ENCODE peak calls at places on chromosomes 3 and 15, in five cellular contexts. One of them, this sample, is unnamed. For H3K4me1, the result is how much of the 10 kb centered on the place peaks cover.

GRCh38 chr3:46659285-46659684 is 34.2 kb downstream of the ALS2CL start:
- DNase-seq in H1: peak
- DNase-seq in mesenchymal stem cell: peak
- DNase-seq in trophoblast cell: peak
- DNase-seq in H9: peak
- DNase-seq in this sample: no peak

GRCh38 chr3:5020262-5020722 is 41.1 kb downstream of the BHLHE40 start:
- DNase-seq in H9: no peak
- DNase-seq in mesenchymal stem cell: no peak
- DNase-seq in H1: no peak
- DNase-seq in trophoblast cell: no peak
- DNase-seq in this sample: no peak

GRCh38 chr15:56058986-56059385 is 65.6 kb upstream of the NEDD4 start:
- DNase-seq in mesenchymal stem cell: no peak
- DNase-seq in H1: no peak
- DNase-seq in H9: no peak
- DNase-seq in trophoblast cell: no peak
- DNase-seq in this sample: no peak

GRCh38 chr3:54660599-54661210 is 267.2 kb downstream of the LRTM1 start:
- DNase-seq in H1: no peak
- DNase-seq in mesenchymal stem cell: no peak
- DNase-seq in H9: no peak
- DNase-seq in trophoblast cell: no peak
- DNase-seq in this sample: no peak

GRCh38 chr3:170961616-170962400 is 53.4 kb upstream of the EIF5A2 start:
- DNase-seq in mesenchymal stem cell: peak
- DNase-seq in H1: no peak
- DNase-seq in H9: no peak
- DNase-seq in trophoblast cell: peak
- DNase-seq in this sample: peak

GRCh38 chr3:51538459-51539290 is at the start of gene RAD54L2:
- DNase-seq in mesenchymal stem cell: peak
- DNase-seq in trophoblast cell: peak
- DNase-seq in H1: peak
- DNase-seq in H9: peak
- DNase-seq in this sample: peak

GRCh38 chr3:192186508-192186907 is 540.8 kb downstream of the FGF12 start:
- DNase-seq in trophoblast cell: no peak
- DNase-seq in H9: no peak
- DNase-seq in H1: no peak
- DNase-seq in mesenchymal stem cell: no peak
- DNase-seq in this sample: no peak

GRCh38 chr3:143595456-143596077 is 252.7 kb downstream of the SLC9A9 start:
- DNase-seq in H1: no peak
- DNase-seq in H9: no peak
- DNase-seq in trophoblast cell: no peak
- DNase-seq in mesenchymal stem cell: no peak
- DNase-seq in this sample: no peak

GRCh38 chr3:55423888-55424287 is 63.2 kb downstream of the WNT5A start:
- DNase-seq in trophoblast cell: no peak
- DNase-seq in mesenchymal stem cell: no peak
- DNase-seq in H9: no peak
- DNase-seq in H1: no peak
- DNase-seq in this sample: no peak

GRCh38 chr3:42746455-42747450 is 26.3 kb downstream of the CCDC13 start:
- DNase-seq in trophoblast cell: no peak
- DNase-seq in mesenchymal stem cell: peak
- DNase-seq in H1: peak
- DNase-seq in H9: peak
- DNase-seq in this sample: no peak

GRCh38 chr15:75062706-75063105 is 39.3 kb downstream of the PPCDC start:
- DNase-seq in trophoblast cell: no peak
- DNase-seq in mesenchymal stem cell: no peak
- DNase-seq in H9: no peak
- DNase-seq in H1: no peak
- DNase-seq in this sample: no peak

GRCh38 chr3:29503969-29504368 is 223.1 kb downstream of the RBMS3 start:
- DNase-seq in H1: no peak
- DNase-seq in trophoblast cell: no peak
- DNase-seq in H9: no peak
- DNase-seq in mesenchymal stem cell: peak
- DNase-seq in this sample: no peak

GRCh38 chr3:171200052-171201029 is 173.8 kb upstream of the SLC2A2 start:
- DNase-seq in H1: no peak
- DNase-seq in mesenchymal stem cell: peak
- DNase-seq in trophoblast cell: no peak
- DNase-seq in H9: no peak
- DNase-seq in this sample: no peak

GRCh38 chr15:48363474-48363873 is 32.2 kb downstream of the DUT start:
- DNase-seq in trophoblast cell: no peak
- DNase-seq in H9: no peak
- DNase-seq in mesenchymal stem cell: no peak
- DNase-seq in H1: no peak
- DNase-seq in this sample: no peak

GRCh38 chr3:7439101-7439500 is 578.2 kb downstream of the GRM7 start:
- DNase-seq in trophoblast cell: no peak
- DNase-seq in mesenchymal stem cell: no peak
- DNase-seq in H1: no peak
- DNase-seq in H9: no peak
- DNase-seq in this sample: no peak
- H2BK12ac ChIP-seq in trophoblast cell: no peak
- H2BK12ac ChIP-seq in mesenchymal stem cell: no peak
- H2BK12ac ChIP-seq in H1: no peak
- H2BK12ac ChIP-seq in H9: no peak
- H2BK12ac ChIP-seq in this sample: no peak

DNA sequence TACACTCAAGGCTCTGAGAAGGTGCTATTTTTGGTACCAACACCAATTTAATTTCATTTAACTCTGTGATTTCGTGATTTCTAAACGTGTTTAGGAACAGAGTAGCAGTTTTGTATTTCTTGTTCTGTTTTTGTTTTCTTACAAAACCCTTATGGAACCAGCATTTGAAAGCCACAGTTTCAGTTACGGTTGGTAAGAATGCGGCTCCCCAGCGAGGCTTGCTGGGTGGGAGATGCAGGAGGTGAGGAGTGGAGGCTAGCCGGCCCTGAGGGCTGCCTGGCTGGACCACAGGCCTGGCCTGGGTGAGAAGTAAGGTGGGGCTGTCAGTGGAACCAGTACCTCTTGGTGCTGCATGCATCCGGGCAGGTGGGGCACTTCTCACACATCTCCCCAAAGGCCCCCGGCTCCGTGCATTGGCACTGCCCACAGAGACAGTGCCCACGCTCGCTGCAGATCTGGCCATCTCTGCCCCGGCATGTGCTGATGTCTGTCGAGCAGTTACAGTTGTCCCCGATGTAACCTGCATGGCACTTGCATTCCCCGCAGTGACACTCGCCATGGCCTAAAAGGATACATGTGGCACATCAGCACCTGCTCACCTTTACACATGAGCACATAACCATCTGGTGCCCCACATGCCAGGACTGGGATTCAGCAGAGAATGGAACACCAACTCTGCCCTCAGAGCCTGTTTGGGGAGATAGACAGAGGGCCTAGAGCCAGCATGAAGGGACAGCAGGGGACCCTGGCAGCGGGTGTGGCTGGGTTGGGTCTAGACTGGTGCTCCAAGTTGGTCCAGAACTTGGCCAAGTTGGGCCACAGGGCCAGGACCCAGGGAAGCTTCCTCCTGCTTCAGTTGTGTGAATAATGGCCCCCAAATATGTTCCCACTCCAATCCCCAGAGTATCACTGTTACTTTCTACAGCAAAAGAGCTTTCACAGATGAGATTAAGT is 43.4 kb downstream of the UMPS start:
- DNase-seq in H1: no peak
- DNase-seq in trophoblast cell: no peak
- DNase-seq in mesenchymal stem cell: no peak
- DNase-seq in H9: no peak
- DNase-seq in this sample: no peak
- H3K4me1 ChIP-seq in H1: under half
- H3K4me1 ChIP-seq in trophoblast cell: half or more
- H3K4me1 ChIP-seq in mesenchymal stem cell: under half
- H3K4me1 ChIP-seq in H9: under half
- H3K4me1 ChIP-seq in this sample: under half

DNA sequence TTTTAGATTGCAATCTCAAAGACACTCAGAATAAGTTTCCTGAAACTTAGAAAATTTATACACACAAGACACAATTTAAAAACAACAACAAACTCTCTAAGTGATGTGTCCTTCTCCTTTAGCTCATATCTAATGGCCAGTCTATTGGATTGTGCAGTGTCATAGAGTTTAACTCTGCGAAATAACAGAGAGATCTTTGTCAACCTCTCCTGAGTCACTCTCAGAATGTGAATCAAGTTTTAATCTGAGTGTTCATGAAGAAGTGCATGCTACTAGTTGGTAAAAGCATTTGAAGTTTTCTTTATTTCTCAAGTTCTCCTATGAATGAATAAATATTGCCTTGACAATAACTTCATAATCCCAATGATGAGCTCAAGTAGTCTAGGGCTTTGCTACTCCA is 284.5 kb upstream of the DNAJC19 start:
- DNase-seq in trophoblast cell: no peak
- DNase-seq in H9: no peak
- DNase-seq in H1: no peak
- DNase-seq in mesenchymal stem cell: no peak
- DNase-seq in this sample: no peak
- H2BK5ac ChIP-seq in trophoblast cell: no peak
- H2BK5ac ChIP-seq in H9: no peak
- H2BK5ac ChIP-seq in H1: no peak
- H2BK5ac ChIP-seq in mesenchymal stem cell: no peak
- H2BK5ac ChIP-seq in this sample: no peak

GRCh38 chr15:92611995-92612745 is 43.4 kb downstream of the FAM174B start:
- DNase-seq in H9: no peak
- DNase-seq in H1: no peak
- DNase-seq in trophoblast cell: no peak
- DNase-seq in mesenchymal stem cell: no peak
- DNase-seq in this sample: no peak

GRCh38 chr15:92614791-92615785 is 40.5 kb downstream of the FAM174B start:
- DNase-seq in H1: no peak
- DNase-seq in mesenchymal stem cell: no peak
- DNase-seq in H9: no peak
- DNase-seq in trophoblast cell: no peak
- DNase-seq in this sample: no peak

GRCh38 chr15:92612891-92613290 is 42.7 kb downstream of the FAM174B start:
- DNase-seq in trophoblast cell: no peak
- DNase-seq in H9: no peak
- DNase-seq in H1: no peak
- DNase-seq in mesenchymal stem cell: no peak
- DNase-seq in this sample: no peak

GRCh38 chr15:92614301-92614700 is 41.3 kb downstream of the FAM174B start:
- DNase-seq in H1: no peak
- DNase-seq in trophoblast cell: no peak
- DNase-seq in mesenchymal stem cell: no peak
- DNase-seq in H9: no peak
- DNase-seq in this sample: no peak

DNA sequence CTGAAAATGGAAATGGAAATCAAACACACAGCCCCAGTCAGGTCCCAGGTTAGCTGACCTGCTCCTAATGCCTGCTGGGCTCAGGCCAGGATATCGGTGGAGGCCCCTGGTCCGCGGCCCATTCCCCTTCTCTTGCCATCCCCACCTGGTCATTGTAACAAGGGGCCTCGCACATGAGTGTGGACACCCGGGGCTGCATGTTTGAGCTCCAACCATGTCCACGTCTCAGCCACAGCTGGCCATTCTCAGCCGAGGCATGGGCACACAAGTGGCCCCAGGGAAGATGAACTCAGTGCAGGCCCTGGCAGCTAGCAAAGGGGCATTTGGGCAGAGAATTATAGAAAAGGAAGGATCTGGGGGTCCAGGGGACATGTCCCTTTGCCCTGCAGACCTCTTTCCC is 41.7 kb downstream of the FAM174B start:
- DNase-seq in H1: no peak
- DNase-seq in trophoblast cell: no peak
- DNase-seq in mesenchymal stem cell: no peak
- DNase-seq in H9: no peak
- DNase-seq in this sample: no peak
- H2BK12ac ChIP-seq in H1: no peak
- H2BK12ac ChIP-seq in trophoblast cell: no peak
- H2BK12ac ChIP-seq in mesenchymal stem cell: no peak
- H2BK12ac ChIP-seq in H9: no peak
- H2BK12ac ChIP-seq in this sample: no peak

GRCh38 chr15:31080618-31081017 is 20.9 kb downstream of the TRPM1 start:
- DNase-seq in H1: peak
- DNase-seq in H9: peak
- DNase-seq in trophoblast cell: peak
- DNase-seq in mesenchymal stem cell: peak
- DNase-seq in this sample: peak
- H3K4me1 ChIP-seq in H1: under half
- H3K4me1 ChIP-seq in H9: under half
- H3K4me1 ChIP-seq in trophoblast cell: under half
- H3K4me1 ChIP-seq in mesenchymal stem cell: under half
- H3K4me1 ChIP-seq in this sample: under half

DNA sequence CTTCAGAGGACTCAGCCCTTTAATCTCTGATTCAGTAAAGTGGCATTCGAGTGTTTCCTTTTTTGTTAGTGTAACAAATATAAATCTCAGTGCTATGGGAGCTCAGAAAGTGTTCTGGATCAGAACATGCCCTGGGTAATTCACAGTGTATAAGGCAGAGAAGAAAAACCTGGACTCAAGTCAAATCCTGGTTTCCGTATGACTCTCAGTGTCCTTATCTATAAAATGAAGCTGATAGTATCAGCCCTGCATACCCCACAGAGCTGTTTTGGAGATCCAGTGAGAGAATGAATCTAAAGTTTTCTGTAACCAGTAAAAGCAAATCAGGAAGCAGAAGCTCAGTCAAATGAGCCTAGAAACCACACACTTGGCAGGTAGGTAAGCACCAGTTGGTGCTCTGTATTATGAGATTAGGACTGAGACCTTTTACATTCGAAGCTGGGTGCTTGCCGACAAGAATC is 67.2 kb downstream of the IL1RAP start:
- DNase-seq in mesenchymal stem cell: peak
- DNase-seq in H9: no peak
- DNase-seq in H1: no peak
- DNase-seq in trophoblast cell: peak
- DNase-seq in this sample: no peak
- H2BK5ac ChIP-seq in mesenchymal stem cell: no peak
- H2BK5ac ChIP-seq in H9: no peak
- H2BK5ac ChIP-seq in H1: no peak
- H2BK5ac ChIP-seq in trophoblast cell: no peak
- H2BK5ac ChIP-seq in this sample: no peak

GRCh38 chr15:65789105-65789504 is 3.0 kb downstream of the DENND4A start:
- DNase-seq in H9: no peak
- DNase-seq in trophoblast cell: no peak
- DNase-seq in H1: no peak
- DNase-seq in mesenchymal stem cell: no peak
- DNase-seq in this sample: no peak
- H2BK12ac ChIP-seq in H9: no peak
- H2BK12ac ChIP-seq in trophoblast cell: no peak
- H2BK12ac ChIP-seq in H1: no peak
- H2BK12ac ChIP-seq in mesenchymal stem cell: no peak
- H2BK12ac ChIP-seq in this sample: no peak

GRCh38 chr3:152386208-152386607 is 117.5 kb downstream of the MBNL1 start:
- DNase-seq in H1: no peak
- DNase-seq in trophoblast cell: no peak
- DNase-seq in mesenchymal stem cell: no peak
- DNase-seq in H9: no peak
- DNase-seq in this sample: no peak
- H3K4me1 ChIP-seq in H1: under half
- H3K4me1 ChIP-seq in trophoblast cell: under half
- H3K4me1 ChIP-seq in mesenchymal stem cell: under half
- H3K4me1 ChIP-seq in H9: under half
- H3K4me1 ChIP-seq in this sample: under half

This sample was measured in neuronal stem cell.